ENCODE peak calls at places on chromosomes 5 and 9, in seven cellular contexts. One of them, this sample, is unnamed.

GRCh38 chr9:4678679-4679267 is 596 bp upstream of the CDC37L1 start:
- DNase-seq in fibroblast of lung: peak; percentile 35
- DNase-seq in activated T-cell treated with anti-CD3 and anti-CD28 coated beads for 4 hours: peak; percentile 3
- DNase-seq in stimulated activated CD8-positive, alpha-beta memory T cell treated with anti-CD3 and anti-CD28 coated beads, Interleukin-15, amount 100 ng/mL, for 24 hours: no peak
- DNase-seq in adrenal gland: peak; percentile 21
- DNase-seq in NCI-H345: peak; percentile 23
- DNase-seq in stromal cell of bone marrow: no peak
- DNase-seq in this sample: peak; percentile 65

GRCh38 chr9:116480700-116481099 is 206.4 kb upstream of the TRIM32 start:
- DNase-seq in fibroblast of lung: no peak
- DNase-seq in activated T-cell treated with anti-CD3 and anti-CD28 coated beads for 4 hours: no peak
- DNase-seq in stimulated activated CD8-positive, alpha-beta memory T cell treated with anti-CD3 and anti-CD28 coated beads, Interleukin-15, amount 100 ng/mL, for 24 hours: no peak
- DNase-seq in adrenal gland: no peak
- DNase-seq in NCI-H345: no peak
- DNase-seq in stromal cell of bone marrow: no peak
- DNase-seq in this sample: no peak

GRCh38 chr9:135085830-135086546 is 1.5 kb upstream of the OLFM1 start:
- DNase-seq in fibroblast of lung: peak; percentile 41
- DNase-seq in activated T-cell treated with anti-CD3 and anti-CD28 coated beads for 4 hours: no peak
- DNase-seq in stimulated activated CD8-positive, alpha-beta memory T cell treated with anti-CD3 and anti-CD28 coated beads, Interleukin-15, amount 100 ng/mL, for 24 hours: no peak
- DNase-seq in adrenal gland: peak; percentile 83
- DNase-seq in NCI-H345: peak; percentile 84
- DNase-seq in stromal cell of bone marrow: peak; percentile 30
- DNase-seq in this sample: peak; percentile 46

GRCh38 chr9:133742849-133743444 is 4.8 kb upstream of the SARDH start:
- DNase-seq in fibroblast of lung: peak; percentile 50
- DNase-seq in activated T-cell treated with anti-CD3 and anti-CD28 coated beads for 4 hours: peak; percentile 70
- DNase-seq in stimulated activated CD8-positive, alpha-beta memory T cell treated with anti-CD3 and anti-CD28 coated beads, Interleukin-15, amount 100 ng/mL, for 24 hours: peak; percentile 62
- DNase-seq in adrenal gland: peak; percentile 65
- DNase-seq in NCI-H345: peak; percentile 70
- DNase-seq in stromal cell of bone marrow: peak; percentile 27
- DNase-seq in this sample: peak; percentile 84

GRCh38 chr5:138900281-138900965 is 25.3 kb upstream of the LRRTM2 start:
- DNase-seq in fibroblast of lung: peak; percentile 73
- DNase-seq in activated T-cell treated with anti-CD3 and anti-CD28 coated beads for 4 hours: no peak
- DNase-seq in stimulated activated CD8-positive, alpha-beta memory T cell treated with anti-CD3 and anti-CD28 coated beads, Interleukin-15, amount 100 ng/mL, for 24 hours: no peak
- DNase-seq in adrenal gland: peak; percentile 18
- DNase-seq in NCI-H345: no peak
- DNase-seq in stromal cell of bone marrow: no peak
- DNase-seq in this sample: no peak

GRCh38 chr9:134860510-134860909 is 20.1 kb upstream of the FCN2 start:
- DNase-seq in fibroblast of lung: no peak
- DNase-seq in activated T-cell treated with anti-CD3 and anti-CD28 coated beads for 4 hours: no peak
- DNase-seq in stimulated activated CD8-positive, alpha-beta memory T cell treated with anti-CD3 and anti-CD28 coated beads, Interleukin-15, amount 100 ng/mL, for 24 hours: no peak
- DNase-seq in adrenal gland: peak; percentile 69
- DNase-seq in NCI-H345: no peak
- DNase-seq in stromal cell of bone marrow: no peak
- DNase-seq in this sample: no peak

GRCh38 chr5:125582358-125582757 is 835.9 kb upstream of the ZNF608 start:
- DNase-seq in fibroblast of lung: no peak
- DNase-seq in activated T-cell treated with anti-CD3 and anti-CD28 coated beads for 4 hours: no peak
- DNase-seq in stimulated activated CD8-positive, alpha-beta memory T cell treated with anti-CD3 and anti-CD28 coated beads, Interleukin-15, amount 100 ng/mL, for 24 hours: no peak
- DNase-seq in adrenal gland: no peak
- DNase-seq in NCI-H345: no peak
- DNase-seq in stromal cell of bone marrow: peak; percentile 58
- DNase-seq in this sample: no peak

GRCh38 chr9:87547665-87548064 is 50.0 kb downstream of the DAPK1 start:
- DNase-seq in fibroblast of lung: peak; percentile 64
- DNase-seq in activated T-cell treated with anti-CD3 and anti-CD28 coated beads for 4 hours: no peak
- DNase-seq in stimulated activated CD8-positive, alpha-beta memory T cell treated with anti-CD3 and anti-CD28 coated beads, Interleukin-15, amount 100 ng/mL, for 24 hours: no peak
- DNase-seq in adrenal gland: no peak
- DNase-seq in NCI-H345: no peak
- DNase-seq in stromal cell of bone marrow: no peak
- DNase-seq in this sample: no peak

GRCh38 chr5:172772112-172772906 is 1.3 kb upstream of the DUSP1 start:
- DNase-seq in fibroblast of lung: peak; percentile 96
- DNase-seq in activated T-cell treated with anti-CD3 and anti-CD28 coated beads for 4 hours: peak; percentile 68
- DNase-seq in stimulated activated CD8-positive, alpha-beta memory T cell treated with anti-CD3 and anti-CD28 coated beads, Interleukin-15, amount 100 ng/mL, for 24 hours: peak; percentile 52
- DNase-seq in adrenal gland: peak; percentile 87
- DNase-seq in NCI-H345: peak; percentile 82
- DNase-seq in stromal cell of bone marrow: peak; percentile 79
- DNase-seq in this sample: peak; percentile 47

GRCh38 chr5:178445534-178445933 is 144.7 kb downstream of the COL23A1 start:
- DNase-seq in fibroblast of lung: no peak
- DNase-seq in activated T-cell treated with anti-CD3 and anti-CD28 coated beads for 4 hours: no peak
- DNase-seq in stimulated activated CD8-positive, alpha-beta memory T cell treated with anti-CD3 and anti-CD28 coated beads, Interleukin-15, amount 100 ng/mL, for 24 hours: no peak
- DNase-seq in adrenal gland: no peak
- DNase-seq in NCI-H345: no peak
- DNase-seq in stromal cell of bone marrow: no peak
- DNase-seq in this sample: no peak

GRCh38 chr5:141777711-141778110 is 95.7 kb upstream of the ARAP3 start:
- DNase-seq in fibroblast of lung: no peak
- DNase-seq in activated T-cell treated with anti-CD3 and anti-CD28 coated beads for 4 hours: no peak
- DNase-seq in stimulated activated CD8-positive, alpha-beta memory T cell treated with anti-CD3 and anti-CD28 coated beads, Interleukin-15, amount 100 ng/mL, for 24 hours: no peak
- DNase-seq in adrenal gland: no peak
- DNase-seq in NCI-H345: no peak
- DNase-seq in stromal cell of bone marrow: no peak
- DNase-seq in this sample: no peak

GRCh38 chr9:73079326-73079725 is 72.3 kb upstream of the ANXA1 start:
- DNase-seq in fibroblast of lung: peak; percentile 5
- DNase-seq in activated T-cell treated with anti-CD3 and anti-CD28 coated beads for 4 hours: no peak
- DNase-seq in stimulated activated CD8-positive, alpha-beta memory T cell treated with anti-CD3 and anti-CD28 coated beads, Interleukin-15, amount 100 ng/mL, for 24 hours: no peak
- DNase-seq in adrenal gland: no peak
- DNase-seq in NCI-H345: no peak
- DNase-seq in stromal cell of bone marrow: no peak
- DNase-seq in this sample: no peak

This sample was measured in NCI-H1694 treated with DMSO at 0.1 percent for 48 hours.